ENCODE peak calls at places on chromosomes 13 and 19, in nine cellular contexts. F is A549; U is activated CD8-positive, alpha-beta memory T cell treated with anti-CD3 and anti-CD28 coated beads for 1 hour; D is iris pigment epithelial cell; W is AG10803; P is H9; Z is C1 segment of cervical spinal cord; S is NCI-H524; K is mucosa of descending colon. V is an unnamed sample.

GRCh38 chr13:36369268-36370107 is 23.3 kb upstream of the SPART start:
- DNase-seq in Z (no peak), U (no peak), S (no peak), P (no peak), W (peak), K (no peak), D (no peak), F (no peak), V (no peak)

GRCh38 chr19:55275851-55276719 is 3.8 kb downstream of the HSPBP1 start:
- DNase-seq in S (no peak), P (no peak), D (no peak), W (no peak), Z (no peak), U (no peak), F (no peak), K (no peak), V (no peak)

GRCh38 chr13:50149932-50150331 is 134.7 kb downstream of the KCNRG start:
- DNase-seq in F (no peak), S (peak), U (no peak), P (no peak), K (peak), W (no peak), Z (no peak), D (no peak), V (no peak)

GRCh38 chr19:8525401-8525684 is 11.4 kb upstream of the ZNF414 start:
- DNase-seq in P (no peak), D (no peak), W (no peak), F (no peak), S (no peak), Z (no peak), K (no peak), U (no peak), V (no peak)

GRCh38 chr19:4375620-4376228 is 24.6 kb downstream of the SH3GL1 start:
- DNase-seq in S (no peak), W (peak), F (no peak), K (no peak), Z (no peak), U (no peak), P (no peak), D (peak), V (no peak)

GRCh38 chr13:79528759-79529191 is 47.8 kb downstream of the NDFIP2 start:
- DNase-seq in P (no peak), U (no peak), D (peak), Z (no peak), F (no peak), S (no peak), W (no peak), K (no peak), V (no peak)

GRCh38 chr13:33213797-33214196 is 71.8 kb downstream of the STARD13 start:
- DNase-seq in W (no peak), K (peak), P (no peak), S (no peak), Z (no peak), F (no peak), D (peak), U (no peak), V (no peak)

GRCh38 chr19:38718747-38719543 is 25.3 kb downstream of the CAPN12 start:
- DNase-seq in K (no peak), D (no peak), F (no peak), U (no peak), S (no peak), P (peak), W (peak), Z (peak), V (no peak)

GRCh38 chr13:31094331-31095015 is 67.2 kb downstream of the HSPH1 start:
- DNase-seq in P (no peak), D (no peak), Z (no peak), U (no peak), W (no peak), K (no peak), S (no peak), F (no peak), V (no peak)

GRCh38 chr13:114310961-114311360 is 3.3 kb upstream of the CHAMP1 start:
- DNase-seq in S (no peak), D (peak), W (no peak), K (no peak), Z (no peak), F (no peak), U (no peak), P (no peak), V (no peak)

GRCh38 chr13:51006067-51006800 is 96.6 kb downstream of the RNASEH2B start:
- DNase-seq in Z (no peak), P (no peak), W (peak), U (no peak), K (peak), F (no peak), S (no peak), D (no peak), V (no peak)

GRCh38 chr13:23466144-23467002 is 32.9 kb upstream of the SACS start:
- DNase-seq in P (peak), U (no peak), S (peak), K (peak), D (peak), Z (peak), F (peak), W (peak), V (peak)

GRCh38 chr19:29887498-29887897 is 54.5 kb upstream of the URI1 start:
- DNase-seq in F (no peak), U (no peak), K (no peak), D (no peak), P (no peak), W (peak), S (no peak), Z (no peak), V (no peak)

GRCh38 chr19:10566658-10567410 is 1.0 kb upstream of the KRI1 start:
- DNase-seq in D (no peak), U (no peak), W (no peak), K (peak), P (no peak), F (no peak), Z (peak), S (no peak), V (peak)

GRCh38 chr19:37817180-37817911 is 38.0 kb upstream of the ZNF573 start:
- DNase-seq in D (peak), U (no peak), W (peak), F (no peak), S (peak), P (peak), K (peak), Z (peak), V (no peak)

GRCh38 chr13:26867451-26868067 is 107.0 kb upstream of the GPR12 start:
- DNase-seq in F (peak), D (peak), P (no peak), W (peak), U (no peak), Z (peak), S (peak), K (peak), V (no peak)

GRCh38 chr19:11480927-11481776 is at the start of gene ELAVL3:
- DNase-seq in D (no peak), U (no peak), Z (peak), S (peak), K (no peak), P (peak), F (no peak), W (no peak), V (no peak)

GRCh38 chr13:69324109-69324886 is 783.3 kb upstream of the ATXN8OS start:
- DNase-seq in Z (no peak), D (peak), F (no peak), U (no peak), K (no peak), W (no peak), P (no peak), S (peak), V (no peak)

GRCh38 chr13:27476943-27477681 is 26.7 kb upstream of the MTIF3 start:
- DNase-seq in S (no peak), W (peak), U (no peak), D (peak), P (no peak), K (no peak), Z (no peak), F (peak), V (no peak)

GRCh38 chr13:112349681-112350080 is 26.5 kb upstream of the SPACA7 start:
- DNase-seq in Z (no peak), P (no peak), S (no peak), W (no peak), K (no peak), D (no peak), F (no peak), U (no peak), V (no peak)

GRCh38 chr19:47158879-47159509 is 28.4 kb downstream of the SAE1 start:
- DNase-seq in D (peak), W (peak), U (no peak), F (no peak), K (no peak), Z (no peak), S (no peak), P (no peak), V (peak)

V was measured in activated gamma-delta T cell treated with anti-CD3 and anti-CD28 coated beads, Interleukin-2, amount 50 U/mL, for 16 hours.